ENCODE peak calls at places on chromosomes 5 and 9, in eight cellular contexts. D is endothelial cell, P is AG09309, V is NCI-H510A treated with DMSO at 0.1 percent for 48 hours, I is A172, R is islet precursor cell, Z is left kidney, B is upper lobe of right lung. Q is an unnamed sample.

GRCh38 chr9:77648458-77649108 is 461 bp upstream of the GNA14 start:
- DNase-seq in D (peak), P (no peak), V (peak), I (no peak), R (peak), Z (peak), B (peak), Q (peak)

GRCh38 chr9:135759676-135760300 is 57.8 kb downstream of the KCNT1 start:
- DNase-seq in D (no peak), P (no peak), V (no peak), I (no peak), R (no peak), Z (no peak), B (no peak), Q (no peak)

GRCh38 chr9:129626079-129626943 is at the start of gene NTMT1:
- DNase-seq in D (peak), P (no peak), V (peak), I (peak), R (peak), Z (peak), B (peak), Q (peak)

GRCh38 chr9:83444110-83444509 is 94.1 kb downstream of the FRMD3 start:
- DNase-seq in D (no peak), P (peak), V (no peak), I (peak), R (no peak), Z (no peak), B (no peak), Q (no peak)

GRCh38 chr5:79847561-79847960 is 143.5 kb downstream of the MTX3 start:
- DNase-seq in D (no peak), P (no peak), V (no peak), I (no peak), R (peak), Z (no peak), B (no peak), Q (no peak)

GRCh38 chr5:58071566-58071965 is 388.3 kb downstream of the PLK2 start:
- DNase-seq in D (peak), P (no peak), V (no peak), I (no peak), R (peak), Z (peak), B (no peak), Q (peak)

GRCh38 chr9:16154570-16155078 is 601.8 kb downstream of the CCDC171 start:
- DNase-seq in D (peak), P (no peak), V (peak), I (no peak), R (peak), Z (peak), B (peak), Q (peak)

GRCh38 chr5:68962632-68963484 is 131.0 kb upstream of the SLC30A5 start:
- DNase-seq in D (peak), P (peak), V (peak), I (peak), R (peak), Z (peak), B (no peak), Q (peak)

GRCh38 chr9:96219615-96220257 is 82.2 kb downstream of the HSD17B3 start:
- DNase-seq in D (peak), P (no peak), V (no peak), I (no peak), R (no peak), Z (peak), B (peak), Q (no peak)

GRCh38 chr5:87944553-87945320 is 323.9 kb downstream of the TMEM161B start:
- DNase-seq in D (peak), P (no peak), V (peak), I (no peak), R (peak), Z (peak), B (no peak), Q (peak)

GRCh38 chr9:107541523-107541922 is 52.0 kb upstream of the KLF4 start:
- DNase-seq in D (no peak), P (no peak), V (no peak), I (no peak), R (peak), Z (no peak), B (no peak), Q (no peak)

GRCh38 chr5:92332039-92332438 is 948.9 kb upstream of the ARRDC3 start:
- DNase-seq in D (no peak), P (peak), V (no peak), I (no peak), R (no peak), Z (no peak), B (no peak), Q (no peak)

GRCh38 chr5:37248387-37248969 is 698 bp downstream of the CPLANE1 start:
- DNase-seq in D (no peak), P (no peak), V (peak), I (peak), R (no peak), Z (peak), B (no peak), Q (no peak)

GRCh38 chr9:91659529-91660294 is 236.1 kb upstream of the NFIL3 start:
- DNase-seq in D (peak), P (no peak), V (no peak), I (peak), R (peak), Z (peak), B (no peak), Q (peak)

GRCh38 chr9:136089697-136090045 is 5.4 kb downstream of the NACC2 start:
- DNase-seq in D (no peak), P (no peak), V (no peak), I (no peak), R (no peak), Z (peak), B (no peak), Q (peak)

GRCh38 chr9:98134702-98135557 is 15.9 kb upstream of the TRIM14 start:
- DNase-seq in D (no peak), P (no peak), V (no peak), I (no peak), R (no peak), Z (no peak), B (peak), Q (no peak)

GRCh38 chr9:113626735-113627495 is 163.4 kb downstream of the RGS3 start:
- DNase-seq in D (no peak), P (no peak), V (no peak), I (no peak), R (peak), Z (no peak), B (peak), Q (no peak)

GRCh38 chr9:70998962-70999361 is 122.5 kb downstream of the TRPM3 start:
- DNase-seq in D (no peak), P (peak), V (no peak), I (peak), R (no peak), Z (no peak), B (no peak), Q (no peak)

GRCh38 chr5:115460476-115460875 is 84.1 kb downstream of the FEM1C start:
- DNase-seq in D (no peak), P (no peak), V (no peak), I (peak), R (no peak), Z (no peak), B (peak), Q (no peak)